ENCODE peak calls at places on chromosomes 13 and 19, in four cellular contexts. A, Z, Q and G are unnamed samples.

GRCh38 chr19:23273022-23273593 is 22.9 kb upstream of the ZNF724 start:
- DNase-seq in Q (no peak), A (peak; percentile 26), Z (no peak), G (no peak)

GRCh38 chr13:51096131-51096530 is 14.9 kb downstream of the C13orf42 start:
- DNase-seq in Z (no peak), A (no peak), Q (no peak), G (peak; percentile 22)

GRCh38 chr13:20666948-20667347 is 36.6 kb upstream of the IL17D start:
- DNase-seq in Z (no peak), Q (no peak), A (no peak), G (no peak)

GRCh38 chr13:40064154-40064713 is 408.8 kb downstream of the COG6 start:
- DNase-seq in A (no peak), Q (no peak), Z (no peak), G (no peak)

GRCh38 chr13:27182844-27183497 is 11.4 kb upstream of the USP12 start:
- DNase-seq in Z (no peak), Q (peak; percentile 73), A (no peak), G (no peak)

GRCh38 chr13:99990045-99990977 is 8.7 kb downstream of the ZIC2 start:
- DNase-seq in Z (no peak), A (peak; percentile 27), Q (no peak), G (peak; percentile 81)

GRCh38 chr13:44498969-44499368 is 77.2 kb downstream of the TSC22D1 start:
- DNase-seq in Q (no peak), A (no peak), Z (no peak), G (no peak)

GRCh38 chr13:33401238-33401637 is 115.7 kb upstream of the STARD13 start:
- DNase-seq in Q (no peak), Z (no peak), A (no peak), G (no peak)

GRCh38 chr19:38538793-38539528 is 78.8 kb downstream of the MAP4K1 start:
- DNase-seq in Q (no peak), Z (no peak), A (no peak), G (no peak)

GRCh38 chr19:45768644-45769053 is 403 bp downstream of the SIX5 start:
- DNase-seq in Z (no peak), A (no peak), Q (peak; percentile 38), G (no peak)

GRCh38 chr19:6711605-6712004 is 8.8 kb downstream of the C3 start:
- DNase-seq in Z (no peak), Q (no peak), A (no peak), G (no peak)

GRCh38 chr13:28329395-28330158 is 165.4 kb downstream of the FLT1 start:
- DNase-seq in Q (peak; percentile 14), Z (no peak), A (no peak), G (no peak)

GRCh38 chr19:46678110-46678732 is 17.2 kb upstream of the DACT3 start:
- DNase-seq in Q (peak; percentile 98), Z (no peak), A (peak; percentile 89), G (no peak)

GRCh38 chr19:47430041-47430802 is 10.9 kb upstream of the MEIS3 start:
- DNase-seq in Z (no peak), A (no peak), Q (no peak), G (peak; percentile 78)

GRCh38 chr19:8148410-8149231 is 771 bp downstream of the FBN3 start:
- DNase-seq in Z (no peak), A (peak; percentile 62), Q (peak; percentile 32), G (peak; percentile 87)

GRCh38 chr13:50626031-50626643 is 217.4 kb downstream of the DLEU7 start:
- DNase-seq in A (no peak), Q (peak; percentile 22), Z (no peak), G (no peak)

GRCh38 chr13:80962855-80963254 is 621.9 kb upstream of the SPRY2 start:
- DNase-seq in A (no peak), Z (no peak), Q (no peak), G (no peak)

GRCh38 chr19:52993342-52994178 is 20.2 kb upstream of the ERVV-1 start:
- DNase-seq in Q (peak; percentile 88), A (peak; percentile 94), Z (no peak), G (no peak)

GRCh38 chr13:105139380-105140285 is 1395.8 kb downstream of the EFNB2 start:
- DNase-seq in Q (no peak), A (no peak), Z (peak; percentile 87), G (no peak)

GRCh38 chr13:94054159-94054558 is 425.3 kb downstream of the DCT start:
- DNase-seq in Z (no peak), A (peak; percentile 21), Q (no peak), G (no peak)

GRCh38 chr13:39823063-39823713 is 167.7 kb downstream of the COG6 start:
- DNase-seq in Q (no peak), A (no peak), Z (no peak), G (no peak)

GRCh38 chr19:51203941-51204720 is 20.7 kb upstream of the CD33 start:
- DNase-seq in A (no peak), Z (no peak), Q (no peak), G (no peak)

GRCh38 chr19:50975766-50976165 is 6.4 kb upstream of the KLK6 start:
- DNase-seq in Z (no peak), A (no peak), Q (no peak), G (no peak)

GRCh38 chr19:23436318-23436717 is 41.0 kb upstream of the ZNF91 start:
- DNase-seq in Q (no peak), Z (no peak), A (no peak), G (no peak)

GRCh38 chr19:46134527-46134926 is 10.0 kb upstream of the IGFL3 start:
- DNase-seq in Z (no peak), Q (no peak), A (no peak), G (no peak)

GRCh38 chr19:27776020-27776419 is 1436.9 kb downstream of the UQCRFS1 start:
- DNase-seq in Z (no peak), A (no peak), Q (no peak), G (peak; percentile 58)
- TF ChIP-seq NRF1 in Z (no peak), A (no peak), Q (no peak), G (no peak)

GRCh38 chr19:1171755-1172352 is 2.2 kb downstream of the SBNO2 start:
- DNase-seq in Q (no peak), Z (no peak), A (no peak), G (no peak)

GRCh38 chr19:1168562-1168873 is 5.5 kb downstream of the SBNO2 start:
- DNase-seq in A (no peak), Z (no peak), Q (no peak), G (no peak)

GRCh38 chr19:1170938-1171754 is 2.9 kb downstream of the SBNO2 start:
- DNase-seq in A (no peak), Z (no peak), Q (no peak), G (no peak)

GRCh38 chr19:1168877-1169791 is 4.9 kb downstream of the SBNO2 start:
- DNase-seq in Q (no peak), A (no peak), Z (no peak), G (no peak)

GRCh38 chr19:1169921-1170885 is 3.9 kb downstream of the SBNO2 start:
- DNase-seq in Z (no peak), Q (peak; percentile 50), A (peak; percentile 87), G (no peak)
- TF ChIP-seq NRF1 in Z (no peak), Q (peak; percentile 29), A (no peak), G (no peak)

DNA sequence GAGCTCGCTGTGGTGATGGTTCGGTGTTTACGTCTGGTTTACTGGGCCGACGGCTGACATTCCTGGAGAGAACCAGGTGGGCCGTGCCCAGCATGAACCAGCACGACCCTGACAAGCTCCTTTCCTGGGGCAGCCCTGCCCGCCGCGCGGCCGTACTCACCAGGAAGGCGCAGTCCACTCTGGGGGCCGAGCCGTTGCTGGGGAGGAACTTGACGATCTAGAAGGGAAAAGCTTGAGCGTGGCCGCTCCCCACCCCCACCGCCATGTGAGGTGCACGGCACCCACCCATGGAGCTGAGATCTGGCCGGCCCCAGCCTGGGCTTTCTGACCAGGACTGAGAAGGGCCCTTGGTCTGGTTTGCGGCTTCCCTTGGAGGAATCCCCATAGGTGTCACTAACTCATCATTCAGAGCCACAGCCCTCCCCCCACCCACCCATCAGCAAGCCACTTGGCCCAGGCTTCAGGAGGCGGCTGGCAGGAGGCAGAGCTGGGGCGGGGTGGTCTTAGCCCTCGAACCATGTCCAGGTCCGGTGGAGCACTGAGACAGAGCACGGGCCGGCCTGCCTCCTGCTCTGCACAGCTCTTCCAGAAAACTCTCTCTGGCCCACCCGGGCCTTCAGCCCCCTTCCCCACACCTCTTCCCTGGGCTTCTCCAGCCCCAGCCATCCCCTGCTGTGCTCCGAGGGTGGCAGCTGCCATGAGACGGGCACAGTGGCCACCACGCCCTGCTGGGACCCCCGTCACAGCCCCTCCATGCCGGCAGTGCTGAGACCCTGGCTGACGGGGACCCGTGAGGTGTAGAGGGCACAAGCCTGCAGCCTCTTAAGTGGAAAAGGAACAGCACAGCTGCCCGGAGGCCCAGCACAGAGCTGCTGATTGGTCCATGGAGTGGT is 6.2 kb downstream of the ATP4B start:
- DNase-seq in Z (no peak), Q (no peak), A (no peak), G (no peak)
- TF ChIP-seq NRF1 in Z (no peak), Q (no peak), A (no peak), G (no peak)

DNA sequence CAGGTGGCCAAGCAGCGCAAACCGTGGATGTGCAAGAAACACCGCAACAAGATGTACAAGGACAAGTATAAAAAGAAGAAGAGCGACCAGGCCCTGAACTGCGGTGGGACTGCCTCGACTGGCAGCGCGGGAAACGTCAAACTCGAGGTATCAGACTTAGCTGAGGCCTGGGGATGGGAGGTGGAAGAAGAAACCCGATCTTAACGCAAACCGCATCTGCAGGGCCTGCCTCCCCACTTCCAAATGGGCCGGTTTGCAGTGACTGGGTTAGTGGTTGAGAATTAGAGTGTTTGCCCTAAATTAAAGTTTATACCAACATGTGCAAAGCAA is 754 bp downstream of the RFXAP start:
- DNase-seq in A (no peak), Z (no peak), Q (peak; percentile 28), G (no peak)
- TF ChIP-seq NRF1 in A (no peak), Z (no peak), Q (no peak), G (no peak)

GRCh38 chr13:77222000-77222690 is 104.7 kb downstream of the MYCBP2 start:
- DNase-seq in Q (no peak), Z (no peak), A (no peak), G (no peak)
- TF ChIP-seq NRF1 in Q (no peak), Z (no peak), A (no peak), G (no peak)

DNA sequence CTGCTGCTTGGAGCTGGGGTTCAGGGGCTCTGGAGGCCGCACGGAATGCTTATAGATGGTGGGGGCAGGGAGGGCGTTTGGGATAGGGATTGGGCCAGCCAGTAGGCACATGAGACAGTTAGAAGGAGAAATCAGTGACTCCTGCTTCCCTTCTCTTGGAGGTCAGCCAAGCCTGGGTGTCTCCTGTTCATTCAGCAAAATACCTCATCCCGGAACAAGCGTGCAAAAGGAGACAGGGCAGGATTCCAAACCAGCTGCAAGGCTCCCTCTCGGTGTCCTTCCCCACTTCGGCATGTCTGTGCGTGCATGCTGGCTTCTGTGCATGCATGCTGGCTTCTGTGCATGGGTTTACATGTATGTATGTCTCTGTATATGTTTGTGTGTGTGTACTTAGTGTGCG is 37.3 kb upstream of the PEPD start:
- DNase-seq in Z (no peak), A (no peak), Q (no peak), G (no peak)
- TF ChIP-seq NRF1 in Z (no peak), A (no peak), Q (no peak), G (no peak)